ENCODE peak calls at places on chromosomes 16 and 17, in four cellular contexts. P is HFFc6; S is Calu3; Q is stimulated activated CD8-positive, alpha-beta memory T cell treated with anti-CD3 and anti-CD28 coated beads, Interleukin-7, amount 100 ng/mL, for 24 hours. B is an unnamed sample.

GRCh38 chr17:14756469-14756868 is 455.6 kb downstream of the HS3ST3B1 start:
- DNase-seq in P (no peak), S (no peak), Q (no peak), B (no peak)

GRCh38 chr17:63430223-63430622 is 15.9 kb downstream of the CYB561 start:
- DNase-seq in P (no peak), S (no peak), Q (no peak), B (no peak)

GRCh38 chr17:56994009-56994792 is 16.3 kb downstream of the SCPEP1 start:
- DNase-seq in P (peak; percentile 13), S (peak; percentile 4), Q (no peak), B (peak; percentile 95)

GRCh38 chr16:83953796-83954576 is 946 bp downstream of the OSGIN1 start:
- DNase-seq in P (peak; percentile 30), S (peak; percentile 48), Q (no peak), B (peak; percentile 32)

GRCh38 chr16:29873319-29873718 is 10.3 kb upstream of the CDIPT start:
- DNase-seq in P (no peak), S (no peak), Q (no peak), B (no peak)

GRCh38 chr17:56284501-56284900 is 131.2 kb downstream of the ANKFN1 start:
- DNase-seq in P (no peak), S (no peak), Q (no peak), B (no peak)

GRCh38 chr17:56902350-56902749 is 11.5 kb downstream of the TRIM25 start:
- DNase-seq in P (peak; percentile 72), S (no peak), Q (no peak), B (no peak)

GRCh38 chr17:61986898-61987297 is 59.1 kb upstream of the INTS2 start:
- DNase-seq in P (no peak), S (no peak), Q (no peak), B (no peak)

GRCh38 chr16:27463741-27464662 is 62.0 kb downstream of the IL21R start:
- DNase-seq in P (no peak), S (no peak), Q (peak; percentile 30), B (no peak)

B was measured in trophoblast cell.